ENCODE peak calls at places on chromosomes 12 and 14, in seven cellular contexts. One of them, this sample, is unnamed.

GRCh38 chr12:123483602-123484273 is 25.8 kb downstream of the SNRNP35 start:
- DNase-seq in adrenal gland: no peak
- DNase-seq in sigmoid colon: no peak
- DNase-seq in tibial nerve: no peak
- DNase-seq in Peyer's patch: peak
- DNase-seq in WTC11: no peak
- DNase-seq in omental fat pad: no peak
- DNase-seq in this sample: no peak

GRCh38 chr14:74620497-74620921 is 8.5 kb upstream of the LTBP2 start:
- DNase-seq in omental fat pad: no peak
- DNase-seq in adrenal gland: no peak
- DNase-seq in tibial nerve: no peak
- DNase-seq in sigmoid colon: no peak
- DNase-seq in WTC11: no peak
- DNase-seq in Peyer's patch: no peak
- DNase-seq in this sample: no peak

GRCh38 chr12:118337194-118337838 is 35.4 kb downstream of the TAOK3 start:
- DNase-seq in omental fat pad: no peak
- DNase-seq in WTC11: no peak
- DNase-seq in sigmoid colon: no peak
- DNase-seq in Peyer's patch: no peak
- DNase-seq in adrenal gland: no peak
- DNase-seq in tibial nerve: no peak
- DNase-seq in this sample: no peak

GRCh38 chr12:65868133-65868705 is 43.9 kb downstream of the HMGA2 start:
- DNase-seq in sigmoid colon: no peak
- DNase-seq in tibial nerve: no peak
- DNase-seq in omental fat pad: no peak
- DNase-seq in adrenal gland: no peak
- DNase-seq in WTC11: no peak
- DNase-seq in Peyer's patch: no peak
- DNase-seq in this sample: no peak

GRCh38 chr14:69105326-69105725 is 47.6 kb downstream of the DCAF5 start:
- DNase-seq in sigmoid colon: no peak
- DNase-seq in omental fat pad: no peak
- DNase-seq in adrenal gland: no peak
- DNase-seq in tibial nerve: no peak
- DNase-seq in WTC11: no peak
- DNase-seq in Peyer's patch: no peak
- DNase-seq in this sample: no peak

GRCh38 chr12:1768585-1768984 is 51.8 kb upstream of the LRTM2 start:
- DNase-seq in tibial nerve: no peak
- DNase-seq in adrenal gland: no peak
- DNase-seq in sigmoid colon: no peak
- DNase-seq in WTC11: no peak
- DNase-seq in omental fat pad: no peak
- DNase-seq in Peyer's patch: no peak
- DNase-seq in this sample: no peak

GRCh38 chr12:131604146-131604844 is 106.6 kb upstream of the SFSWAP start:
- DNase-seq in sigmoid colon: no peak
- DNase-seq in tibial nerve: no peak
- DNase-seq in WTC11: no peak
- DNase-seq in Peyer's patch: peak
- DNase-seq in omental fat pad: no peak
- DNase-seq in adrenal gland: no peak
- DNase-seq in this sample: no peak

GRCh38 chr12:116492703-116493324 is 66.4 kb upstream of the MAP1LC3B2 start:
- DNase-seq in omental fat pad: no peak
- DNase-seq in WTC11: no peak
- DNase-seq in sigmoid colon: no peak
- DNase-seq in Peyer's patch: no peak
- DNase-seq in adrenal gland: peak
- DNase-seq in tibial nerve: no peak
- DNase-seq in this sample: no peak

GRCh38 chr12:51254592-51254991 is 15.6 kb downstream of the SMAGP start:
- DNase-seq in WTC11: no peak
- DNase-seq in tibial nerve: no peak
- DNase-seq in omental fat pad: no peak
- DNase-seq in adrenal gland: no peak
- DNase-seq in Peyer's patch: peak
- DNase-seq in sigmoid colon: no peak
- DNase-seq in this sample: no peak

GRCh38 chr12:85626031-85626781 is 210.0 kb downstream of the RASSF9 start:
- DNase-seq in sigmoid colon: no peak
- DNase-seq in Peyer's patch: no peak
- DNase-seq in WTC11: no peak
- DNase-seq in tibial nerve: no peak
- DNase-seq in adrenal gland: no peak
- DNase-seq in omental fat pad: no peak
- DNase-seq in this sample: no peak

GRCh38 chr12:104877107-104877705 is 80.9 kb downstream of the SLC41A2 start:
- DNase-seq in tibial nerve: peak
- DNase-seq in Peyer's patch: peak
- DNase-seq in omental fat pad: no peak
- DNase-seq in WTC11: no peak
- DNase-seq in sigmoid colon: no peak
- DNase-seq in adrenal gland: peak
- DNase-seq in this sample: no peak

GRCh38 chr14:68715032-68715924 is 77.6 kb downstream of the ZFP36L1 start:
- DNase-seq in omental fat pad: no peak
- DNase-seq in sigmoid colon: no peak
- DNase-seq in Peyer's patch: no peak
- DNase-seq in adrenal gland: no peak
- DNase-seq in WTC11: no peak
- DNase-seq in tibial nerve: no peak
- DNase-seq in this sample: no peak

GRCh38 chr12:125773033-125773432 is 707.8 kb downstream of the AACS start:
- DNase-seq in tibial nerve: peak
- DNase-seq in WTC11: peak
- DNase-seq in sigmoid colon: peak
- DNase-seq in omental fat pad: no peak
- DNase-seq in adrenal gland: no peak
- DNase-seq in Peyer's patch: no peak
- DNase-seq in this sample: no peak

GRCh38 chr14:68476212-68476964 is 316.5 kb downstream of the ZFP36L1 start:
- DNase-seq in WTC11: no peak
- DNase-seq in omental fat pad: peak
- DNase-seq in sigmoid colon: peak
- DNase-seq in adrenal gland: peak
- DNase-seq in tibial nerve: peak
- DNase-seq in Peyer's patch: peak
- DNase-seq in this sample: peak

GRCh38 chr14:59325906-59326305 is 137.4 kb downstream of the DAAM1 start:
- DNase-seq in WTC11: no peak
- DNase-seq in omental fat pad: no peak
- DNase-seq in tibial nerve: peak
- DNase-seq in adrenal gland: no peak
- DNase-seq in Peyer's patch: no peak
- DNase-seq in sigmoid colon: no peak
- DNase-seq in this sample: no peak

GRCh38 chr12:122869207-122869973 is 26.5 kb downstream of the VPS37B start:
- DNase-seq in adrenal gland: peak
- DNase-seq in Peyer's patch: no peak
- DNase-seq in omental fat pad: no peak
- DNase-seq in WTC11: no peak
- DNase-seq in sigmoid colon: peak
- DNase-seq in tibial nerve: no peak
- DNase-seq in this sample: peak

GRCh38 chr12:82400819-82401218 is 42.5 kb downstream of the METTL25 start:
- DNase-seq in Peyer's patch: no peak
- DNase-seq in WTC11: no peak
- DNase-seq in omental fat pad: no peak
- DNase-seq in sigmoid colon: no peak
- DNase-seq in adrenal gland: no peak
- DNase-seq in tibial nerve: no peak
- DNase-seq in this sample: no peak

GRCh38 chr12:114288071-114288470 is 117.9 kb downstream of the TBX5 start:
- DNase-seq in Peyer's patch: no peak
- DNase-seq in WTC11: no peak
- DNase-seq in adrenal gland: no peak
- DNase-seq in tibial nerve: no peak
- DNase-seq in sigmoid colon: no peak
- DNase-seq in omental fat pad: no peak
- DNase-seq in this sample: no peak

GRCh38 chr12:117582135-117582784 is 220.8 kb upstream of the NOS1 start:
- DNase-seq in WTC11: no peak
- DNase-seq in tibial nerve: no peak
- DNase-seq in sigmoid colon: no peak
- DNase-seq in Peyer's patch: no peak
- DNase-seq in adrenal gland: no peak
- DNase-seq in omental fat pad: no peak
- DNase-seq in this sample: no peak

GRCh38 chr12:60487284-60487683 is 891.5 kb downstream of the SLC16A7 start:
- DNase-seq in Peyer's patch: no peak
- DNase-seq in adrenal gland: no peak
- DNase-seq in omental fat pad: no peak
- DNase-seq in sigmoid colon: no peak
- DNase-seq in WTC11: no peak
- DNase-seq in tibial nerve: no peak
- DNase-seq in this sample: no peak

GRCh38 chr12:62717636-62718035 is 217.3 kb downstream of the PPM1H start:
- DNase-seq in adrenal gland: no peak
- DNase-seq in tibial nerve: no peak
- DNase-seq in sigmoid colon: no peak
- DNase-seq in Peyer's patch: no peak
- DNase-seq in WTC11: no peak
- DNase-seq in omental fat pad: no peak
- DNase-seq in this sample: no peak

GRCh38 chr12:109286252-109286651 is 22.8 kb downstream of the FOXN4 start:
- DNase-seq in Peyer's patch: no peak
- DNase-seq in WTC11: no peak
- DNase-seq in tibial nerve: no peak
- DNase-seq in adrenal gland: no peak
- DNase-seq in omental fat pad: no peak
- DNase-seq in sigmoid colon: no peak
- DNase-seq in this sample: no peak

GRCh38 chr14:60250318-60251035 is 1.5 kb downstream of the PPM1A start:
- DNase-seq in Peyer's patch: no peak
- DNase-seq in sigmoid colon: no peak
- DNase-seq in adrenal gland: no peak
- DNase-seq in omental fat pad: no peak
- DNase-seq in tibial nerve: no peak
- DNase-seq in WTC11: no peak
- DNase-seq in this sample: no peak

GRCh38 chr12:92608418-92609091 is 94.2 kb upstream of the PLEKHG7 start:
- DNase-seq in tibial nerve: peak
- DNase-seq in WTC11: no peak
- DNase-seq in Peyer's patch: peak
- DNase-seq in sigmoid colon: no peak
- DNase-seq in omental fat pad: no peak
- DNase-seq in adrenal gland: no peak
- DNase-seq in this sample: no peak
- TF ChIP-seq CTCF in tibial nerve: no peak
- TF ChIP-seq CTCF in WTC11: no peak
- TF ChIP-seq CTCF in Peyer's patch: peak
- TF ChIP-seq CTCF in sigmoid colon: no peak
- TF ChIP-seq CTCF in omental fat pad: no peak
- TF ChIP-seq CTCF in adrenal gland: peak
- TF ChIP-seq CTCF in this sample: no peak

DNA sequence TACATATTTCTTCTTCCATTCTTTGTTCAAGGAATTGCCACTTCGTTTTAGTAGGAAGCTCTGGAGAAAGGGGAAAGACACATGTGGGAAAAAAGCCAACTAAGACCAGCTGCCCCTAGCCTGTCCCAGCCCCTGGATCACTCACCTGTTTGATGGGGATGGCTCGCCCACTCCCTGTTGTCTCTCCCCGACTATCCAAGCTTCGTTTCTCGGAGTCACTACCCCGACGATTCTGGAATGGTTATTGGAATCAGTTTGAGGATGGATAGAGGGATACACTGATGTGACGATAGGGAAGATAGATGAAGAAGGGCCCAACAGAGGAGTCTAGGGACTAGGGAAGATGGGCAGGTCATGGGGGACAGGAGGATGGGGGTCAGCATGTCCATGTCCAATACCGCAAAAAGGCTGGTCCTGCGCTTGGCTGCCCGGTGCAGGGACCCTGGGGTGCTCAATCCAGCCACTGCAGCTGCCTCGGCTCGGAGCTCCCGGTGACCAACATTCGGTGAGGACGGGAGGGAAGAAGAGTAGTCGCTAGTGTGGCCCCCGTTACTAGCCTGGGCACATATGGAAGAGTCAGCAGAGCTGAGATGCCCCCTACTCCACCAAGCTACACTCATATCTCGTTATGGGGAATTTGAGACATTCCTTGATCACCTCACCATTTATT is 7.0 kb downstream of the AGAP2 start:
- DNase-seq in WTC11: no peak
- DNase-seq in tibial nerve: no peak
- DNase-seq in omental fat pad: no peak
- DNase-seq in sigmoid colon: no peak
- DNase-seq in Peyer's patch: peak
- DNase-seq in adrenal gland: no peak
- DNase-seq in this sample: no peak
- TF ChIP-seq CTCF in WTC11: no peak
- TF ChIP-seq CTCF in tibial nerve: no peak
- TF ChIP-seq CTCF in omental fat pad: no peak
- TF ChIP-seq CTCF in sigmoid colon: no peak
- TF ChIP-seq CTCF in Peyer's patch: no peak
- TF ChIP-seq CTCF in adrenal gland: no peak
- TF ChIP-seq CTCF in this sample: no peak

DNA sequence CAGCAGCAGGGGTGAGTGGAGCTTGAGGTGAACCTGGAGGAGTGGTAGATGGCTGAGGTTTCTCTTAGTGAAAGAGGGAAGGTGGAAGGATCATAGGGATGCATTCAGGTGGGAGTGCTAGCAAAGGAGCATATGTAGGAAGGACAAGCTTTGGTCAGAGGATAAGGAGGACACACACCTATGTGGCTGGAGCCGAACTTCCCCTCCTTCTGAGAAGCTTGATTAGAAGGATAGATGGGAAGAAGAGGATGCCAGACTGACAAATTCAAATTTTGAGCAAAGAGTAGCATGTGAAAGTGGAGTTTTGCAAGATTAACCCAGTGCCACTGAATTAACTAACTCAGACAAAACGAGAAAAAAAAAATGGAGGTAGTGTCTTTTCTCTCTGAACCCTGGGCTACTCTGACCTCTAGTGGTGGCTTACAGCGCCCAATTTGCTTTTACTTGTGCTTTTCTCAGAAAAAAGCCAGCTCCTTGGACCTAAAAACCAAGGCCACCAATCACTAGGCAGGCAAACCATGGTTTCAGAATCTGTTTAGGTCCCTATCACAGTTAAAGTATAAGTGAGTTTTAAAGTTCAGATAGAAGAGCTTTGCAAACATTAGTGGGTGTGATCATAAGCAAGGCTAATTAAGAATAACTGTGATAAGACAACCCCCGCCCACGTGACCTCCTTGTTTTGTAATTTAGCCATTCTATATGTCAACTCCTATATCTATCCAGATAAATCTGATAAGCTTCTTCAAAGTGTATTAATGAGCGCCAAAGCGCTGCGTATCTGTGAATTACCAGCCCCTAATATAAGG is 15.5 kb downstream of the EMP1 start:
- DNase-seq in WTC11: peak
- DNase-seq in omental fat pad: no peak
- DNase-seq in adrenal gland: peak
- DNase-seq in tibial nerve: peak
- DNase-seq in sigmoid colon: peak
- DNase-seq in Peyer's patch: peak
- DNase-seq in this sample: peak
- TF ChIP-seq CTCF in WTC11: peak
- TF ChIP-seq CTCF in omental fat pad: no peak
- TF ChIP-seq CTCF in adrenal gland: peak
- TF ChIP-seq CTCF in tibial nerve: peak
- TF ChIP-seq CTCF in sigmoid colon: peak
- TF ChIP-seq CTCF in Peyer's patch: peak
- TF ChIP-seq CTCF in this sample: no peak

GRCh38 chr14:64040044-64040443 is 187.2 kb downstream of the SYNE2 start:
- DNase-seq in WTC11: no peak
- DNase-seq in Peyer's patch: no peak
- DNase-seq in adrenal gland: no peak
- DNase-seq in tibial nerve: no peak
- DNase-seq in omental fat pad: no peak
- DNase-seq in sigmoid colon: no peak
- DNase-seq in this sample: no peak
- TF ChIP-seq CTCF in WTC11: no peak
- TF ChIP-seq CTCF in Peyer's patch: peak
- TF ChIP-seq CTCF in adrenal gland: peak
- TF ChIP-seq CTCF in tibial nerve: no peak
- TF ChIP-seq CTCF in omental fat pad: no peak
- TF ChIP-seq CTCF in sigmoid colon: no peak
- TF ChIP-seq CTCF in this sample: no peak

This sample was measured in activated B cell treated with CpG ODN at 0.5 μM for 24 hours.